ENCODE peak calls at places on chromosome 3, in four cellular contexts. F is A549, C is neuronal stem cell, O is DND-41. M is an unnamed sample.

GRCh38 chr3:180820400-180820799 is 92.1 kb upstream of the FXR1 start:
- DNase-seq in F (no peak), C (no peak), O (no peak), M (no peak)

GRCh38 chr3:51311055-51311454 is 74.0 kb upstream of the MANF start:
- DNase-seq in F (peak), C (no peak), O (no peak), M (peak)

GRCh38 chr3:149342413-149343340 is 9.2 kb upstream of the TM4SF18 start:
- DNase-seq in F (no peak), C (no peak), O (no peak), M (no peak)

GRCh38 chr3:46337911-46338310 is 16.0 kb upstream of the CCR2 start:
- DNase-seq in F (no peak), C (no peak), O (no peak), M (no peak)

GRCh38 chr3:46025139-46025538 is 2.1 kb downstream of the XCR1 start:
- DNase-seq in F (no peak), C (no peak), O (no peak), M (no peak)

GRCh38 chr3:32428092-32429068 is 36.7 kb downstream of the CMTM7 start:
- DNase-seq in F (no peak), C (no peak), O (peak), M (peak)

GRCh38 chr3:6528951-6529350 is 332.0 kb upstream of the GRM7 start:
- DNase-seq in F (no peak), C (no peak), O (no peak), M (no peak)

GRCh38 chr3:134143828-134144390 is 106.8 kb downstream of the RYK start:
- DNase-seq in F (no peak), C (no peak), O (no peak), M (no peak)

GRCh38 chr3:174438501-174439156 is 420.5 kb upstream of the NAALADL2 start:
- DNase-seq in F (no peak), C (no peak), O (no peak), M (no peak)

GRCh38 chr3:188491276-188491687 is 337.3 kb downstream of the LPP start:
- DNase-seq in F (no peak), C (no peak), O (no peak), M (no peak)

GRCh38 chr3:40800343-40800742 is 275.6 kb downstream of the ZNF621 start:
- DNase-seq in F (peak), C (no peak), O (no peak), M (no peak)

GRCh38 chr3:78839710-78840109 is 928.1 kb downstream of the ROBO1 start:
- DNase-seq in F (no peak), C (no peak), O (no peak), M (no peak)

GRCh38 chr3:159860727-159861126 is 127.9 kb upstream of the IL12A start:
- DNase-seq in F (no peak), C (no peak), O (no peak), M (no peak)

GRCh38 chr3:195237981-195238625 is 32.9 kb downstream of the XXYLT1 start:
- DNase-seq in F (no peak), C (no peak), O (no peak), M (no peak)

GRCh38 chr3:126836220-126836860 is 132.3 kb downstream of the CHCHD6 start:
- DNase-seq in F (no peak), C (no peak), O (no peak), M (no peak)

GRCh38 chr3:136464502-136464901 is 214.4 kb downstream of the PCCB start:
- DNase-seq in F (no peak), C (no peak), O (no peak), M (no peak)

GRCh38 chr3:71066849-71067261 is 516.7 kb downstream of the FOXP1 start:
- DNase-seq in F (no peak), C (no peak), O (peak), M (peak)

GRCh38 chr3:172078721-172079120 is 39.3 kb downstream of the FNDC3B start:
- DNase-seq in F (no peak), C (no peak), O (no peak), M (no peak)

GRCh38 chr3:136546718-136547117 is 205.5 kb downstream of the STAG1 start:
- DNase-seq in F (no peak), C (no peak), O (no peak), M (no peak)

GRCh38 chr3:53328750-53329149 is 18.6 kb downstream of the DCP1A start:
- DNase-seq in F (no peak), C (no peak), O (no peak), M (no peak)

GRCh38 chr3:21647961-21648360 is 103.0 kb downstream of the ZNF385D start:
- DNase-seq in F (no peak), C (no peak), O (no peak), M (no peak)

GRCh38 chr3:160374472-160374871 is 24.6 kb downstream of the IFT80 start:
- DNase-seq in F (no peak), C (no peak), O (no peak), M (no peak)

GRCh38 chr3:18872466-18872865 is 275.8 kb upstream of the KCNH8 start:
- DNase-seq in F (no peak), C (no peak), O (no peak), M (no peak)

GRCh38 chr3:3178498-3179328 is 778 bp downstream of the CRBN start:
- DNase-seq in F (no peak), C (no peak), O (no peak), M (no peak)

GRCh38 chr3:196643201-196643749 is 3.8 kb downstream of the NRROS start:
- DNase-seq in F (no peak), C (no peak), O (peak), M (peak)

GRCh38 chr3:193585530-193585929 is 7.5 kb upstream of the OPA1 start:
- DNase-seq in F (no peak), C (no peak), O (no peak), M (no peak)

GRCh38 chr3:10518506-10519150 is 13.2 kb upstream of the ATP2B2 start:
- DNase-seq in F (no peak), C (no peak), O (no peak), M (no peak)

GRCh38 chr3:132783152-132783551 is 60.9 kb upstream of the NPHP3 start:
- DNase-seq in F (no peak), C (no peak), O (no peak), M (no peak)

GRCh38 chr3:146250449-146251382 is at the start of gene PLSCR4:
- DNase-seq in F (peak), C (peak), O (no peak), M (no peak)

GRCh38 chr3:107910713-107911259 is 180.0 kb downstream of the CD47 start:
- DNase-seq in F (no peak), C (no peak), O (peak), M (no peak)

GRCh38 chr3:160132226-160132625 is 93.0 kb upstream of the C3orf80 start:
- DNase-seq in F (no peak), C (no peak), O (no peak), M (no peak)

DNA sequence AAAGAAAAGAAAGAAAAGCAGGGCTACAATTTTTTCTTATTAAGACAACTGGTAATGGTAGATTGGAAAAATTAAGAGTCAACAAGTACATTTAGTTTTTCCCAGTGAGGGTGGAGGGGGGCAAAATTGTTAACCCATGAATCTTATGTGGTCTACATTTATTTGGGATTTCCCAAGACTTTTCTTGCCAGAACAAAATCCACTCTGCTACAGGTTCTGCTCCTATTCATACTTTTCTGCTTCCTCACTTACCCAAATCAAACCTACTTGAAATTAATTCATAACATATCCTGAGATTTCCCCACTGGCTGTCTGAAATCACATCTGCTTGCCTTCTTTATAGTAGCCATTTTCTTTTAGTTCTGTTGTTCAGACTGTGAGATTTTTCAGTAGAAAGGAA is 41.1 kb downstream of the VGLL3 start:
- DNase-seq in F (no peak), C (no peak), O (no peak), M (no peak)
- H3K27ac ChIP-seq in F (no peak), C (no peak), O (no peak), M (no peak)

GRCh38 chr3:54573922-54574321 is 353.9 kb downstream of the LRTM1 start:
- DNase-seq in F (no peak), C (no peak), O (no peak), M (no peak)
- H3K4me3 ChIP-seq in F (no peak), C (no peak), O (no peak), M (no peak)

DNA sequence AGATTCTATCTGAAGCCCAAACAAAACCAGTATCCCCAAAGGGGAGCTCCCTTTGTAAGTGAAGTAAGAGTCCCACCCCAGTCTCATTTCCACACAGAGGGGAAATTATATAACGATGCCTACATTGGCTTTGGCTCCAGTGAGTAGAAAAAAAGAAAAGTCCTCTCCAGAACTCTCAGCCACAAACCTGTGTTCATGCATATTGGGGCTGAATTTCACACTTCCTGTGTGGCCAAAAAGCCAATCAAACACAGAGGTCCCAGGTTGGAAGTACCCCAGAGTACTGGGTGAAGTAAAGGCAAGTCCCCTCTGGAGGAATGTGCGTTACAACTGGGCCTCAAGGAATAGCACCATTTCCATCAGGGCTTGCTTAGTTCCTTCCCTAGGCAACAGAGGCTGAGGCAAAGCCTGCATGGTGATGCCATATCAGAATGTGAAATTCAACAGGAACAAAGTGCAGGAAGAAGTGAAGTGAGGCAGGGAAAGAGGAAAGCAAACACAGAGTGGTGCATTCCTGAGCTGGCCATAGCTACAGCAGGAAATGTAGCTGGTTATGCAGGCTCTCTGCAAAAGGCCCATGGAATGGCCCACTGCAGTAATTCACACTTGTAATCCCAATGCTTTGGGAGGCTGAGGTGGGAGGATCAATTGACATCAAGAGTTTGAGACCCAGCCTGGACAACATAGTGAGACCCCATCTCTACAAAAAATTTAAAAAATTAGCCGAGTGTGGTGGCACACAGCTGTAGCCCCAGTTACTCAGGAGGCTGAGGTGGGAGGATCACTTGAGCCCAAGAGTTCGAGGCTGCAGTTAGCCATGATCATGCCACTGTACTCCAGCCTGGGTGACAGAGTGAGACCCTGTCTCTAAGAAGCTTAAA is 16.6 kb upstream of the CX3CR1 start:
- DNase-seq in F (no peak), C (no peak), O (no peak), M (no peak)
- H3K27ac ChIP-seq in F (no peak), C (no peak), O (peak), M (no peak)

GRCh38 chr3:187042874-187043458 is 96.3 kb downstream of the RPL39L start:
- DNase-seq in F (no peak), C (no peak), O (no peak), M (no peak)

GRCh38 chr3:187041362-187042061 is 97.8 kb downstream of the RPL39L start:
- DNase-seq in F (no peak), C (no peak), O (peak), M (peak)

GRCh38 chr3:187044206-187044605 is 95.1 kb downstream of the RPL39L start:
- DNase-seq in F (no peak), C (no peak), O (no peak), M (no peak)

GRCh38 chr3:187040637-187041361 is 98.5 kb downstream of the RPL39L start:
- DNase-seq in F (no peak), C (no peak), O (no peak), M (no peak)

DNA sequence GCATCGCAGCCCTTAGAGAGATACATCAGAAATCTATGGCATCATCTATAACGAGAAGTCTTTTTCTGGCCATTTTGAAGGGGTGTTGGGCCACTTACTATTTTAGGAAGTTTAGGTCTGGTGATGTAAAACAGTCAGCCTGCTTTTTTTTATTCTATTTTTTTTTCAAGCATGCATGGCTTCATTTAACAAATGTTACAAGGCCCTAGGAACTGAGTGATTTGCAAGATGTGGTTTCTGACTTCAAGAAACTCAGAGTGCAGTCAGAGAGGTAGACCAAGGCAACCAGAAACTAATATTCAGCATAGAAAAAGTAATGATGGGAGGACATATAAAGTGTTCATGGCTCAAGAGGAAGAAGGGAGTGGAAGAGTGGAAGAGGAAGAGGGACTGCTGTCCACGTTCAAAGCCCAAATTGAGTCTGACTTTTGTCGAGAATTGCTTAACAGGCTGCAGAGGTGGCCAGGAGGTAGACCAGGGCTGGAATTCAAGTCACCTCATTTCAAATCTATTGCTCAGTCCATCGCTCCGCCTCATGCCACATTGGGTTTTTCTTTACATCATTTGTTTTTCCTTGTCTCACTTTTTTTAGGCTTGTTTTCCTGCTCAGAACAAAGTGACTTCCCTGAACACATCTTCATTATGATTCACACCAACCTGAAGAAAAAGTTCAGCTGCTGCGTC is 97.1 kb downstream of the RPL39L start:
- DNase-seq in F (no peak), C (no peak), O (no peak), M (no peak)
- H3K4me3 ChIP-seq in F (no peak), C (no peak), O (no peak), M (no peak)

GRCh38 chr3:152268501-152269422 is at the start of gene MBNL1:
- DNase-seq in F (peak), C (peak), O (peak), M (peak)
- H3K27ac ChIP-seq in F (peak), C (peak), O (peak), M (peak)

DNA sequence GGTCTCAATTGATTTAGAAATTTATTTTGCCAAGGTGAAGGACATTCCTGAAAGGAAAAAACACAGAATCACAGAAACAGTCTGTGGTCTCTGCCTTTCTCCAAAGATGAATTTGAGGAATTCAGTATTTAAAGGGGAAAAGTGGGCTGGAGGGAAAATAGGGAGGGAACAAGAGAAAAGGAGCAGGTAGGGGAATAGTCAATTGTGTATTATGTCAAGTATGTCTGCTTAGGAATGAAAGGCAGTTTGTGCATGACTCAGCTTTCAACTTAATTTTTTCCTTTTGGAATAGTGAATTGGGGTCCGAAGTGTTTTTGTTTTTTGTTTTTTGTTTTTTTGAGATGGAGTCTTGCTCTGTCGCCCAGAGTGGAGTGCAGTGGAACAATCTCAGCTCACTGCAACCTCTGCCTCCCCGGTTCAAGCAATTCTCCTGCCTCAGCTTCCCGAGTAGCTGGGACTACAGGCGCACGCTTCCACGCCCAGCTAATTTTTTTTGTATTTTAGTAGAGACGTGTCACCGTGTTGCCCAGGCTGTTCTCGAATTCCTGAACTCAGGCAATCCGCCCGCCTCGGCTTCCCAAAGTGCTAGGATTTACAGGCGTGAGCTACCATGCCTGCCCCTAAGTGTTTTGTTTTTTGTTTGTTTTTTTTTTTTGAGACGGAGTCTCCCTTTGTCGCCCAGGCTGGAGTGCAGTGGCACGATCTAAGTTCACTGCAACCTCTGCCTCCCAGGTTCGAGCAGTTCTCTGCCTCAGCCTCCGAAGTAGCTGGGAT is 74.1 kb upstream of the MAP4 start:
- DNase-seq in F (no peak), C (no peak), O (no peak), M (no peak)
- H3K4me3 ChIP-seq in F (peak), C (no peak), O (no peak), M (peak)

GRCh38 chr3:125622381-125622788 is 27.1 kb upstream of the OSBPL11 start:
- DNase-seq in F (no peak), C (no peak), O (no peak), M (no peak)

GRCh38 chr3:125618851-125619250 is 23.6 kb upstream of the OSBPL11 start:
- DNase-seq in F (no peak), C (no peak), O (no peak), M (no peak)

GRCh38 chr3:125615256-125615655 is 20.0 kb upstream of the OSBPL11 start:
- DNase-seq in F (no peak), C (no peak), O (no peak), M (no peak)

GRCh38 chr3:125613204-125613603 is 17.9 kb upstream of the OSBPL11 start:
- DNase-seq in F (no peak), C (no peak), O (no peak), M (no peak)

GRCh38 chr3:125618208-125618607 is 22.9 kb upstream of the OSBPL11 start:
- DNase-seq in F (no peak), C (no peak), O (no peak), M (no peak)
- H3K27ac ChIP-seq in F (no peak), C (no peak), O (no peak), M (no peak)

GRCh38 chr3:8443829-8444791 is 57.5 kb upstream of the LMCD1 start:
- DNase-seq in F (peak), C (peak), O (no peak), M (no peak)
- H3K4me3 ChIP-seq in F (peak), C (no peak), O (no peak), M (no peak)

GRCh38 chr3:59192473-59192872 is 142.6 kb upstream of the CFAP20DC start:
- DNase-seq in F (no peak), C (no peak), O (no peak), M (no peak)
- H3K27ac ChIP-seq in F (no peak), C (no peak), O (no peak), M (no peak)

GRCh38 chr3:64560802-64561502 is 126.8 kb downstream of the ADAMTS9 start:
- DNase-seq in F (no peak), C (no peak), O (no peak), M (no peak)

GRCh38 chr3:64559658-64560057 is 128.1 kb downstream of the ADAMTS9 start:
- DNase-seq in F (no peak), C (no peak), O (no peak), M (no peak)

GRCh38 chr3:64563776-64564175 is 124.0 kb downstream of the ADAMTS9 start:
- DNase-seq in F (no peak), C (no peak), O (no peak), M (no peak)

DNA sequence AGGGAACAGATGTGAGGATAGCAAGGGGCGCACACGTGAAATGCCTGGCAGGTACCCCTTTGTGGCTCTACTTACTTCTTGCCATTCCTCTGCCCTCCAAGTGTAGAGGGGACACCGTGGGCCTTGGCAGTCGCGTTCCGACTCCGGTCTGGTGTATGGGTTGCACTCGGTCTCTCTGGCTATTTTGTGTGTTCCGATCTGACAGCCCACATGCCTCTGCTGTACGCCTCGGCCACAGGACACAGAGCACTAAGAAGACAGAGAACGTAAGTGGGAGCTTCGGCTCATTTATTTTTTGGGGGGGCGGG is 126.3 kb downstream of the ADAMTS9 start:
- DNase-seq in F (no peak), C (no peak), O (no peak), M (no peak)
- H3K4me3 ChIP-seq in F (no peak), C (no peak), O (no peak), M (no peak)

M was measured in CD4-positive, alpha-beta memory T cell.